ENCODE peak calls at places on chromosomes 11 and 22, in nine cellular contexts. Z is colonic mucosa; I is endothelial cell of umbilical vein; C is CD8-positive, alpha-beta T cell; W is tibial nerve; K is HCT116; V is Panc1; L is pancreas; G is prostate gland. D is an unnamed sample. For H3K36me3, the result is how much of the 10 kb centered on the place peaks cover.

GRCh38 chr11:71239581-71239980 is 12.8 kb downstream of the SHANK2 start:
- DNase-seq in Z (no peak), I (no peak), C (no peak), W (no peak), K (no peak), V (no peak), L (peak), G (no peak), D (no peak)

GRCh38 chr11:75557649-75558494 is 4.2 kb upstream of the SERPINH1 start:
- DNase-seq in Z (no peak), I (peak), C (no peak), W (peak), K (no peak), V (no peak), L (no peak), G (peak), D (no peak)

GRCh38 chr11:62791501-62792192 is at the start of gene TMEM223:
- DNase-seq in Z (peak), I (peak), C (peak), W (peak), K (peak), V (no peak), L (peak), G (peak), D (peak)

GRCh38 chr11:8219257-8220021 is 44.2 kb downstream of the LMO1 start:
- DNase-seq in Z (peak), I (peak), C (no peak), W (peak), K (peak), V (peak), L (no peak), G (no peak), D (no peak)

GRCh38 chr11:107858217-107859070 is at the start of gene SLC35F2:
- DNase-seq in Z (peak), I (peak), C (peak), W (no peak), K (peak), V (peak), L (peak), G (peak), D (peak)

GRCh38 chr11:12482839-12483238 is 105.5 kb downstream of the PARVA start:
- DNase-seq in Z (no peak), I (no peak), C (no peak), W (no peak), K (no peak), V (no peak), L (peak), G (no peak), D (no peak)

GRCh38 chr11:64754919-64755662 is 4.7 kb downstream of the PYGM start:
- DNase-seq in Z (no peak), I (no peak), C (no peak), W (no peak), K (no peak), V (no peak), L (peak), G (no peak), D (no peak)

GRCh38 chr11:118081241-118081958 is 4.5 kb downstream of the TMPRSS4 start:
- DNase-seq in Z (no peak), I (no peak), C (no peak), W (no peak), K (no peak), V (no peak), L (no peak), G (no peak), D (no peak)

GRCh38 chr11:74672956-74673895 is 58.0 kb downstream of the CHRDL2 start:
- DNase-seq in Z (peak), I (peak), C (no peak), W (peak), K (no peak), V (no peak), L (peak), G (no peak), D (no peak)

GRCh38 chr22:22810018-22810427 is 77.6 kb upstream of the IGLL5 start:
- DNase-seq in Z (no peak), I (peak), C (peak), W (peak), K (peak), V (no peak), L (peak), G (no peak), D (no peak)

GRCh38 chr11:118401880-118402590 is 629 bp downstream of the ATP5MG start:
- DNase-seq in Z (no peak), I (no peak), C (no peak), W (no peak), K (no peak), V (no peak), L (no peak), G (no peak), D (no peak)

GRCh38 chr11:47123094-47123493 is 53.6 kb downstream of the ARFGAP2 start:
- DNase-seq in Z (no peak), I (no peak), C (no peak), W (no peak), K (no peak), V (no peak), L (no peak), G (no peak), D (no peak)

GRCh38 chr11:28976801-28977145 is 868.6 kb downstream of the METTL15 start:
- DNase-seq in Z (no peak), I (no peak), C (no peak), W (no peak), K (no peak), V (no peak), L (no peak), G (no peak), D (no peak)

GRCh38 chr11:121741954-121742361 is 289.2 kb upstream of the SORL1-AS1 start:
- DNase-seq in Z (peak), I (no peak), C (no peak), W (peak), K (no peak), V (no peak), L (no peak), G (peak), D (no peak)

GRCh38 chr11:1936072-1936780 is 10.9 kb upstream of the MRPL23 start:
- DNase-seq in Z (no peak), I (no peak), C (no peak), W (no peak), K (no peak), V (no peak), L (peak), G (no peak), D (no peak)

GRCh38 chr22:42625416-42625815 is 10.7 kb upstream of the POLDIP3 start:
- DNase-seq in Z (no peak), I (no peak), C (no peak), W (no peak), K (no peak), V (no peak), L (no peak), G (no peak), D (no peak)

GRCh38 chr11:91981995-91982394 is 242.6 kb upstream of the FAT3 start:
- DNase-seq in Z (peak), I (no peak), C (no peak), W (peak), K (no peak), V (no peak), L (no peak), G (peak), D (no peak)

GRCh38 chr11:76695767-76696166 is 25.2 kb upstream of the LRRC32 start:
- DNase-seq in Z (no peak), I (no peak), C (no peak), W (no peak), K (no peak), V (no peak), L (no peak), G (no peak), D (no peak)

GRCh38 chr11:37088573-37088910 is 490.5 kb upstream of the RAG2 start:
- DNase-seq in Z (no peak), I (no peak), C (no peak), W (no peak), K (no peak), V (no peak), L (no peak), G (no peak), D (no peak)

GRCh38 chr22:39658367-39658766 is 87.8 kb downstream of the CACNA1I start:
- DNase-seq in Z (no peak), I (no peak), C (peak), W (no peak), K (no peak), V (no peak), L (no peak), G (no peak), D (no peak)

GRCh38 chr11:97937501-97937900 is 1083.2 kb upstream of the CNTN5 start:
- DNase-seq in Z (no peak), I (peak), C (no peak), W (no peak), K (no peak), V (no peak), L (no peak), G (no peak), D (no peak)

GRCh38 chr22:30191049-30191701 is 55.4 kb downstream of the LIF start:
- DNase-seq in Z (no peak), I (no peak), C (no peak), W (no peak), K (no peak), V (no peak), L (no peak), G (no peak), D (no peak)

GRCh38 chr11:77515483-77515882 is 41.6 kb upstream of the PAK1 start:
- DNase-seq in Z (peak), I (peak), C (no peak), W (no peak), K (no peak), V (no peak), L (no peak), G (no peak), D (no peak)

GRCh38 chr22:23178512-23179254 is 1.6 kb upstream of the BCR start:
- DNase-seq in Z (peak), I (peak), C (peak), W (peak), K (peak), V (peak), L (peak), G (peak), D (no peak)

GRCh38 chr11:121472310-121472709 is 19.5 kb upstream of the SORL1-AS1 start:
- DNase-seq in Z (no peak), I (no peak), C (no peak), W (no peak), K (no peak), V (no peak), L (no peak), G (no peak), D (no peak)

GRCh38 chr11:113373981-113374560 is 13.5 kb upstream of the ANKK1 start:
- DNase-seq in Z (no peak), I (no peak), C (no peak), W (no peak), K (no peak), V (no peak), L (no peak), G (no peak), D (no peak)

GRCh38 chr11:133649059-133649458 is 116.8 kb upstream of the OPCML start:
- DNase-seq in Z (no peak), I (no peak), C (no peak), W (no peak), K (no peak), V (no peak), L (no peak), G (no peak), D (no peak)

GRCh38 chr11:83836883-83837654 is 550.9 kb upstream of the CCDC90B start:
- DNase-seq in Z (peak), I (peak), C (no peak), W (peak), K (peak), V (peak), L (no peak), G (peak), D (no peak)

GRCh38 chr22:34427436-34427835 is 507.2 kb upstream of the LARGE1 start:
- DNase-seq in Z (no peak), I (no peak), C (no peak), W (no peak), K (no peak), V (no peak), L (no peak), G (peak), D (no peak)
- TF ChIP-seq CTCF in Z (no peak), I (no peak), C (no peak), W (no peak), K (no peak), V (no peak), L (no peak), G (no peak), D (no peak)

GRCh38 chr11:44568706-44569473 is 3.4 kb downstream of the CD82 start:
- DNase-seq in Z (peak), I (peak), C (peak), W (peak), K (no peak), V (peak), L (no peak), G (peak), D (peak)

GRCh38 chr11:44568358-44568705 is 2.9 kb downstream of the CD82 start:
- DNase-seq in Z (no peak), I (no peak), C (no peak), W (no peak), K (no peak), V (no peak), L (no peak), G (no peak), D (no peak)

GRCh38 chr11:44566952-44567875 is 1.8 kb downstream of the CD82 start:
- DNase-seq in Z (no peak), I (no peak), C (no peak), W (no peak), K (no peak), V (no peak), L (peak), G (no peak), D (no peak)

GRCh38 chr11:44566559-44566949 is 1.1 kb downstream of the CD82 start:
- DNase-seq in Z (no peak), I (no peak), C (no peak), W (no peak), K (no peak), V (no peak), L (peak), G (no peak), D (no peak)

DNA sequence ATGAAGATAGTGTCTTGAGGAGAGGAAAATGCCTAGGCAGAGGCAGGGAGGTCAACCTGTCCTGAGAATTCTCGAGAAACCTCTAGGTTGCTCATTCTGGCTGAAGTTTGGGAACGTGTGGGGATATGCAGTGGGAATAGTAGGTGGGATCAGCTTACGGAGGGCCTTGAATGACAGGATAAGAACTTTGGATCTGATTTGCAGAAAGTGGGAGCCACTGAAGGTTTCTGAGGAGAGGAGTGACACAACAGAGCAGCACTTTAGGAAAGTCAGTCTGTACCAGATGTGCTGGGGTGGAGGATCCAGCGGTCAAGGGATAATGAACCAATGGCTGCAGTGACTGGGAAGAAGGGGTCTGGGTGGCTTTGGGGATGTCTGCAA is 2.4 kb downstream of the CD82 start:
- DNase-seq in Z (no peak), I (no peak), C (no peak), W (no peak), K (no peak), V (no peak), L (no peak), G (no peak), D (no peak)
- H3K4me3 ChIP-seq in Z (no peak), I (no peak), C (peak), W (no peak), K (no peak), V (no peak), L (no peak), G (no peak), D (peak)

GRCh38 chr22:21694394-21694793 is 28.6 kb downstream of the PPIL2 start:
- DNase-seq in Z (no peak), I (no peak), C (no peak), W (no peak), K (no peak), V (no peak), L (no peak), G (no peak), D (no peak)

GRCh38 chr22:21695432-21696085 is 29.7 kb downstream of the PPIL2 start:
- DNase-seq in Z (no peak), I (no peak), C (no peak), W (no peak), K (no peak), V (no peak), L (no peak), G (no peak), D (no peak)

GRCh38 chr22:21696115-21696514 is 30.3 kb downstream of the PPIL2 start:
- DNase-seq in Z (no peak), I (no peak), C (no peak), W (no peak), K (no peak), V (no peak), L (no peak), G (no peak), D (no peak)

GRCh38 chr22:21693999-21694341 is 28.2 kb downstream of the PPIL2 start:
- DNase-seq in Z (no peak), I (no peak), C (no peak), W (no peak), K (no peak), V (no peak), L (no peak), G (no peak), D (no peak)

GRCh38 chr22:21694795-21695431 is 29.1 kb downstream of the PPIL2 start:
- DNase-seq in Z (no peak), I (no peak), C (no peak), W (no peak), K (no peak), V (no peak), L (no peak), G (no peak), D (no peak)
- H3K36me3 ChIP-seq in Z (under half), I (under half), C (under half), W (under half), K (under half), V (under half), L (half or more), G (under half), D (under half)

DNA sequence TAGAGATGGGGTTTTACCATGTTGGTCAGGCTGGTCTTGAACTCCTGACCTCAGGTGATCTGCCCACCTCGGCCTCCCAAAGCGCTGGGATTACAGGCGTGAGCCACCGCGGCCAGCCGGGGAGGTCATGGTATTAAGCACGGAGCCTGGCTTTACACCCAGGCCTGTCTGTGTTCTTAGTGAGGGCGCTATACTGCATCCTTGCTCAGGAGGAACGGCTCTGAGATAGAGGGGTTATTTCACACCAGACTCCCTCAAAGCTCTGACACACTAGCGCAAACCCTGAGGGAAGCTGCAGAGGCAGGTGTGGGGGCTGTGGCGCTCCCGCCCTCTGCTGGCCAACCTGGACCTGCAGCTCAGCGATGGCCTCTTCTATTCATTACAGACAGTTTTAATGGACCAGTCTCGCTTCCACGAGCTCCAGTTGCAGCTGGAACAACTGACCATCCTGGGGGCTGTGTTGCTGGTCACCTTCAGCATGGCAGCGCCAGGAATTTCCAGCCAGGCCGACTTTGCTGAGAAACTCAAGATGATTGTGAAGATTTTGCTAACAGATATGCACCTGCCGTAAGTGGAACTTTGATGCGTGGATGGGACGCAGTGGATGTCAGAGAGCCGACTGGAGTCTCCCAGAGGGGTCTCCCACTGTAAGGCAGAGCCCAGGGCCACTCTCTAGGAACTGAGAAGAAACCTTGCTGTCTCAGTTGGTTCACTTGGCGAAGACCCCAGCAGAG is 26.2 kb downstream of the TCP11L1 start:
- DNase-seq in Z (peak), I (peak), C (peak), W (peak), K (peak), V (peak), L (peak), G (peak), D (peak)
- TF ChIP-seq CTCF in Z (peak), I (peak), C (peak), W (peak), K (peak), V (peak), L (peak), G (peak), D (peak)

GRCh38 chr22:44536411-44536810 is 38.4 kb upstream of the RTL6 start:
- DNase-seq in Z (no peak), I (no peak), C (no peak), W (no peak), K (no peak), V (no peak), L (no peak), G (no peak), D (no peak)

GRCh38 chr22:44537016-44537936 is 39.2 kb upstream of the RTL6 start:
- DNase-seq in Z (no peak), I (no peak), C (no peak), W (no peak), K (no peak), V (no peak), L (no peak), G (no peak), D (no peak)

GRCh38 chr22:44534335-44534734 is 36.3 kb upstream of the RTL6 start:
- DNase-seq in Z (no peak), I (no peak), C (no peak), W (no peak), K (no peak), V (no peak), L (no peak), G (no peak), D (no peak)

GRCh38 chr22:44538071-44538470 is 40.0 kb upstream of the RTL6 start:
- DNase-seq in Z (no peak), I (no peak), C (no peak), W (no peak), K (no peak), V (no peak), L (no peak), G (no peak), D (no peak)

GRCh38 chr22:44535362-44536095 is 37.5 kb upstream of the RTL6 start:
- DNase-seq in Z (no peak), I (no peak), C (no peak), W (no peak), K (no peak), V (no peak), L (no peak), G (no peak), D (no peak)
- H3K4me3 ChIP-seq in Z (no peak), I (no peak), C (no peak), W (no peak), K (no peak), V (no peak), L (no peak), G (no peak), D (no peak)

DNA sequence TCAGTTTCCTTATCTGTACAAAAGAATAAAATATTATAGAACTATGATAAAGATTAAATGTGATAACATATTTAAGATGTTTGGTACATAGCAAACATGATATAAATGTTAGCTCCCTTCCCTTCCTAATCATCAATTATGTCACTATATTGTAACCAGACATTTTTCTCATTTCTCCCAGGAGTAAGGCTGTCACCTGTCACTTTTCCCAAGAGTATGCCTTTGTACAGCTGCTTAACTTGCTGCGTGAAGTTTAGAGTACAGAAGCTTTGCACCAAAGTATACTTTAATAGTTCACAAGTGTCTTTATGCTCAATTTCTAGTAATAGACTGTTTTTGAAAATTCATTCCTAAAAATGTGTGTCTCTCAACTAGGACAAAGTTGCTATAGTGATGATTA is 186.9 kb downstream of the DLG2 start:
- DNase-seq in Z (no peak), I (no peak), C (no peak), W (no peak), K (no peak), V (no peak), L (no peak), G (no peak), D (no peak)
- H3K36me3 ChIP-seq in Z (under half), I (under half), C (under half), W (under half), K (under half), V (under half), L (under half), G (under half), D (under half)

D was measured in GM06990.